ENCODE peak calls at places on chromosomes 12 and 14, in six cellular contexts. J is psoas muscle; R is endothelial cell; C is CD4-positive, alpha-beta T cell; P is erythroblast; L is HFF-Myc. F is an unnamed sample.

GRCh38 chr12:12645485-12645884 is 33.8 kb downstream of the CREBL2 start:
- DNase-seq in C (peak), L (peak), R (no peak), J (no peak), P (peak), F (peak)

GRCh38 chr12:2779281-2779680 is 15.5 kb upstream of the FKBP4 start:
- DNase-seq in P (peak), J (no peak), R (no peak), C (no peak), L (no peak), F (no peak)

GRCh38 chr14:85714046-85714445 is 184.1 kb downstream of the FLRT2 start:
- DNase-seq in P (no peak), L (no peak), R (no peak), C (no peak), J (no peak), F (no peak)

GRCh38 chr12:131513606-131514005 is 197.3 kb upstream of the SFSWAP start:
- DNase-seq in L (no peak), J (no peak), P (no peak), C (no peak), R (no peak), F (no peak)

GRCh38 chr14:93894992-93895391 is 32.2 kb upstream of the FAM181A start:
- DNase-seq in P (no peak), J (no peak), R (no peak), L (no peak), C (no peak), F (no peak)

GRCh38 chr14:50739186-50739585 is 71.1 kb upstream of the SAV1 start:
- DNase-seq in P (peak), L (no peak), C (no peak), J (peak), R (no peak), F (no peak)

GRCh38 chr12:49939707-49940106 is 10.8 kb upstream of the AQP2 start:
- DNase-seq in L (no peak), J (no peak), C (no peak), R (no peak), P (no peak), F (no peak)

GRCh38 chr12:95990136-95990535 is 6.0 kb downstream of the HAL start:
- DNase-seq in J (no peak), C (no peak), L (no peak), R (no peak), P (no peak), F (no peak)

GRCh38 chr14:34379809-34380147 is 82.3 kb downstream of the SPTSSA start:
- DNase-seq in R (no peak), P (no peak), C (no peak), J (no peak), L (no peak), F (no peak)

GRCh38 chr12:71900091-71900490 is 38.6 kb upstream of the TPH2 start:
- DNase-seq in J (no peak), L (no peak), P (peak), R (no peak), C (no peak), F (no peak)

GRCh38 chr14:61145258-61145902 is 135.8 kb downstream of the TMEM30B start:
- DNase-seq in J (no peak), L (peak), R (no peak), P (no peak), C (no peak), F (no peak)

GRCh38 chr12:76346798-76347420 is 1.3 kb downstream of the BBS10 start:
- DNase-seq in R (no peak), P (peak), J (no peak), C (no peak), L (peak), F (no peak)

GRCh38 chr12:42017036-42017435 is 127.6 kb downstream of the GXYLT1 start:
- DNase-seq in L (no peak), J (no peak), P (no peak), C (no peak), R (no peak), F (no peak)

GRCh38 chr12:65891987-65892481 is 67.8 kb downstream of the HMGA2 start:
- DNase-seq in P (no peak), C (no peak), J (peak), L (peak), R (no peak), F (no peak)

GRCh38 chr12:27732281-27732680 is 21.6 kb downstream of the MRPS35 start:
- DNase-seq in L (no peak), R (no peak), J (no peak), P (peak), C (no peak), F (no peak)

GRCh38 chr12:95182868-95183415 is 34.3 kb downstream of the FGD6 start:
- DNase-seq in R (no peak), P (peak), J (no peak), L (no peak), C (no peak), F (no peak)

GRCh38 chr12:100279612-100280244 is 12.8 kb downstream of the SCYL2 start:
- DNase-seq in J (no peak), P (peak), L (no peak), C (no peak), R (no peak), F (no peak)

GRCh38 chr12:127991408-127991940 is 275.5 kb upstream of the TMEM132C start:
- DNase-seq in C (no peak), J (no peak), P (no peak), L (no peak), R (no peak), F (no peak)

GRCh38 chr12:103401421-103401820 is 94.3 kb downstream of the C12orf42 start:
- DNase-seq in J (no peak), P (no peak), L (no peak), C (peak), R (no peak), F (no peak)

GRCh38 chr12:45779936-45780335 is 50.4 kb downstream of the ARID2 start:
- DNase-seq in R (no peak), P (no peak), L (no peak), J (no peak), C (no peak), F (no peak)

GRCh38 chr12:10889226-10889625 is 5.2 kb upstream of the PRH1 start:
- DNase-seq in L (no peak), C (no peak), P (no peak), R (no peak), J (no peak), F (no peak)

GRCh38 chr14:63290741-63291286 is 27.9 kb downstream of the GPHB5 start:
- DNase-seq in R (no peak), J (no peak), P (no peak), C (no peak), L (no peak), F (no peak)

GRCh38 chr12:67520611-67521010 is 127.9 kb upstream of the DYRK2 start:
- DNase-seq in P (no peak), L (no peak), R (no peak), J (no peak), C (no peak), F (no peak)

GRCh38 chr14:92546347-92547053 is 32.9 kb downstream of the RIN3 start:
- DNase-seq in P (peak), L (peak), R (no peak), J (no peak), C (no peak), F (no peak)

GRCh38 chr14:67532998-67533753 is at the start of gene PLEKHH1:
- DNase-seq in L (no peak), R (peak), P (peak), C (peak), J (peak), F (peak)

GRCh38 chr14:95725685-95726336 is 11.9 kb upstream of the TCL1A start:
- DNase-seq in P (no peak), R (no peak), J (no peak), L (no peak), C (no peak), F (no peak)

GRCh38 chr14:103028161-103028767 is 29.1 kb downstream of the CDC42BPB start:
- DNase-seq in L (no peak), J (no peak), C (no peak), P (no peak), R (no peak), F (no peak)

F was measured in naive thymus-derived CD8-positive, alpha-beta T cell.